ENCODE peak calls at places on chromosomes 2 and 18, in six cellular contexts. H is fibroblast of villous mesenchyme, A is GM12878, C is heart right ventricle, T is fibroblast of mammary gland, D is Panc1. Y is an unnamed sample.

GRCh38 chr2:124024491-124025348 is at the start of gene CNTNAP5:
- DNase-seq in H (peak; percentile 4), T (peak; percentile 1), A (no peak), C (peak; percentile 34), D (no peak), Y (no peak)

GRCh38 chr2:190093793-190094192 is 31.3 kb upstream of the MSTN start:
- DNase-seq in A (no peak), T (peak; percentile 84), H (peak; percentile 78), C (peak; percentile 22), D (no peak), Y (no peak)

GRCh38 chr2:214180686-214181085 is 230.2 kb upstream of the VWC2L start:
- DNase-seq in T (no peak), A (no peak), D (no peak), C (no peak), H (no peak), Y (no peak)

GRCh38 chr2:42359304-42359749 is 1.7 kb downstream of the COX7A2L start:
- DNase-seq in D (peak; percentile 8), C (no peak), H (peak; percentile 37), A (no peak), T (no peak), Y (peak; percentile 45)

GRCh38 chr18:70154591-70155194 is 50.8 kb downstream of the RTTN start:
- DNase-seq in C (no peak), T (peak; percentile 41), D (no peak), H (peak; percentile 91), A (no peak), Y (no peak)

GRCh38 chr2:17752892-17753802 is 463 bp downstream of the SMC6 start:
- DNase-seq in C (peak; percentile 40), A (no peak), D (no peak), H (peak; percentile 46), T (peak; percentile 34), Y (peak; percentile 78)

GRCh38 chr18:5969355-5970003 is 74.2 kb upstream of the TMEM200C start:
- DNase-seq in C (no peak), H (no peak), D (no peak), T (no peak), A (no peak), Y (no peak)

GRCh38 chr18:74540689-74541421 is 6.6 kb downstream of the CNDP1 start:
- DNase-seq in C (no peak), D (no peak), H (peak; percentile 17), A (no peak), T (no peak), Y (no peak)

GRCh38 chr2:157838442-157839161 is 37.5 kb downstream of the ACVR1 start:
- DNase-seq in T (peak; percentile 89), D (no peak), C (peak; percentile 54), H (peak; percentile 87), A (no peak), Y (no peak)

GRCh38 chr2:8458461-8459459 is 223.1 kb upstream of the ID2 start:
- DNase-seq in T (no peak), D (no peak), H (no peak), A (no peak), C (no peak), Y (no peak)

GRCh38 chr2:75431757-75432156 is 129.0 kb downstream of the EVA1A start:
- DNase-seq in D (no peak), A (peak; percentile 88), T (no peak), H (no peak), C (no peak), Y (peak; percentile 79)

GRCh38 chr2:196750291-196750923 is 49.1 kb downstream of the GTF3C3 start:
- DNase-seq in A (no peak), T (no peak), D (no peak), H (no peak), C (no peak), Y (no peak)

GRCh38 chr2:240564571-240565266 is 3.6 kb upstream of the RNPEPL1 start:
- DNase-seq in C (peak; percentile 3), A (no peak), D (no peak), H (peak; percentile 91), T (no peak), Y (peak; percentile 61)

GRCh38 chr2:122519366-122519765 is 763.9 kb downstream of the TSN start:
- DNase-seq in A (no peak), H (no peak), C (no peak), T (peak; percentile 14), D (no peak), Y (no peak)

GRCh38 chr2:235611756-235612155 is 117.9 kb downstream of the AGAP1 start:
- DNase-seq in H (no peak), A (no peak), T (no peak), C (no peak), D (no peak), Y (no peak)

GRCh38 chr2:100703744-100704143 is 116.2 kb upstream of the NPAS2 start:
- DNase-seq in D (no peak), C (no peak), H (no peak), T (no peak), A (no peak), Y (no peak)

GRCh38 chr2:215619022-215619958 is 183.4 kb upstream of the FN1 start:
- DNase-seq in D (no peak), A (no peak), C (no peak), H (peak; percentile 95), T (peak; percentile 86), Y (peak; percentile 12)

GRCh38 chr2:240298803-240299709 is 136.4 kb upstream of the GPC1 start:
- DNase-seq in A (no peak), H (no peak), C (no peak), D (no peak), T (no peak), Y (no peak)

GRCh38 chr18:9867454-9867732 is 18.4 kb upstream of the TXNDC2 start:
- DNase-seq in D (no peak), A (no peak), T (no peak), C (no peak), H (no peak), Y (no peak)

GRCh38 chr2:97774425-97774824 is 61.0 kb downstream of the ZAP70 start:
- DNase-seq in A (no peak), H (no peak), D (no peak), C (no peak), T (peak; percentile 18), Y (no peak)

GRCh38 chr2:217370391-217370790 is 510.5 kb upstream of the TNP1 start:
- DNase-seq in T (peak; percentile 81), D (no peak), C (no peak), H (no peak), A (no peak), Y (no peak)

GRCh38 chr18:33706391-33706790 is 128.4 kb downstream of the ASXL3 start:
- DNase-seq in T (peak; percentile 66), C (no peak), A (no peak), D (no peak), H (peak; percentile 5), Y (no peak)

GRCh38 chr18:40866013-40866644 is 1088.9 kb upstream of the PIK3C3 start:
- DNase-seq in D (no peak), T (peak; percentile 37), A (no peak), C (no peak), H (no peak), Y (peak; percentile 5)

GRCh38 chr18:73663581-73663980 is 484.1 kb downstream of the FBXO15 start:
- DNase-seq in C (no peak), D (no peak), T (no peak), H (no peak), A (no peak), Y (no peak)

GRCh38 chr2:223801702-223802101 is 35.7 kb downstream of the AP1S3 start:
- DNase-seq in D (no peak), A (no peak), C (no peak), T (no peak), H (no peak), Y (no peak)

GRCh38 chr2:62467100-62467474 is 38.9 kb downstream of the TMEM17 start:
- DNase-seq in C (no peak), D (no peak), A (no peak), T (no peak), H (no peak), Y (peak; percentile 14)

GRCh38 chr2:95305341-95306058 is 8.4 kb downstream of the KCNIP3 start:
- DNase-seq in T (no peak), H (no peak), A (no peak), D (no peak), C (no peak), Y (no peak)

GRCh38 chr2:101469863-101470262 is 5.0 kb downstream of the RFX8 start:
- DNase-seq in T (peak; percentile 22), H (no peak), D (no peak), C (no peak), A (no peak), Y (no peak)

GRCh38 chr2:222688912-222689311 is 17.5 kb downstream of the MOGAT1 start:
- DNase-seq in C (no peak), D (no peak), T (peak; percentile 56), H (peak; percentile 14), A (no peak), Y (no peak)

GRCh38 chr2:172250801-172251200 is 148.1 kb upstream of the DLX2 start:
- DNase-seq in T (no peak), A (no peak), D (no peak), C (no peak), H (no peak), Y (no peak)

GRCh38 chr2:172253190-172254052 is 150.7 kb upstream of the DLX2 start:
- DNase-seq in H (peak; percentile 98), A (no peak), T (peak; percentile 100), D (peak; percentile 95), C (peak; percentile 63), Y (peak; percentile 9)

GRCh38 chr2:172251231-172251630 is 148.5 kb upstream of the DLX2 start:
- DNase-seq in D (no peak), T (peak; percentile 60), A (no peak), C (no peak), H (peak; percentile 51), Y (no peak)

GRCh38 chr2:172249986-172250385 is 147.3 kb upstream of the DLX2 start:
- DNase-seq in C (no peak), H (peak; percentile 34), T (peak; percentile 93), A (no peak), D (no peak), Y (no peak)

GRCh38 chr2:172252154-172252553 is 149.5 kb upstream of the DLX2 start:
- DNase-seq in D (no peak), C (peak; percentile 65), A (no peak), T (no peak), H (peak; percentile 30), Y (no peak)
- H3K4me3 ChIP-seq in D (no peak overlapping the region), C (no peak overlapping the region), A (no peak overlapping the region), T (no peak overlapping the region), H (no peak overlapping the region), Y (no peak overlapping the region)

DNA sequence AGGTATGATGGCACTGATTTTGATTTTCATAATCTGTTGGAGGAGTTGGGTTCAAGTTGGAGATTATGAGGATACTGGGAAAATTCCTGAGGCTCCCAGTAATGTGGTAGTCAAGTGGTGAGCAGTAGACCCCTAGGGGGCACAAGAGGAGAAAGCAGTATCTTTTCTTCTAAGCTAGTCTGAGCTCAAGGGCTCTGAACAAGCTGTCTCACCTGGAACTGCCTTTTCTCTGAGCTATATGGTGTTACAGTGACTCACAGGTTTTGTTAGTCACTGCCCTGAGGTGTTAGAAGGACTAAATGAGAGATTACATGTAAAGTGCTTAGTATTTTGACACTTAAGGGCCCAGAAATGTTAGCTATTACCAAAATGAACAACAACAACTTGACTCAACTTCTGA is 42.2 kb downstream of the CD302 start:
- DNase-seq in A (no peak), C (no peak), T (peak; percentile 38), D (peak; percentile 43), H (peak; percentile 52), Y (no peak)
- TF ChIP-seq CTCF in A (no peak), C (peak; percentile 23), T (peak; percentile 38), D (peak; percentile 61), H (peak; percentile 39), Y (peak; percentile 10)

GRCh38 chr2:3960106-3960505 is 256.7 kb downstream of the DCDC2C start:
- DNase-seq in D (no peak), C (no peak), A (no peak), H (no peak), T (no peak), Y (no peak)
- H3K4me3 ChIP-seq in D (no peak overlapping the region), C (no peak overlapping the region), A (no peak overlapping the region), H (no peak overlapping the region), T (no peak overlapping the region), Y (no peak overlapping the region)

GRCh38 chr18:3585656-3586509 is 135.9 kb downstream of the TGIF1 start:
- DNase-seq in T (peak; percentile 89), D (peak; percentile 53), C (peak; percentile 73), A (no peak), H (peak; percentile 84), Y (peak; percentile 71)
- TF ChIP-seq CTCF in T (peak; percentile 85), D (peak; percentile 81), C (peak; percentile 82), A (peak; percentile 72), H (peak; percentile 85), Y (peak; percentile 66)

Y was measured in GM12865.